ENCODE peak calls at places on chromosome 15, in ten cellular contexts. One of them, this sample, is unnamed.

GRCh38 chr15:85312925-85313324 is 67.5 kb upstream of the AKAP13 start:
- DNase-seq in H9: no peak
- DNase-seq in A549: no peak
- DNase-seq in stimulated activated CD4-positive, alpha-beta T cell treated with anti-CD3 and anti-CD28 coated beads, Interleukin-15, amount 100 ng/mL, for 24 hours: no peak
- DNase-seq in GM03348: peak; percentile 30
- DNase-seq in NT2/D1: no peak
- DNase-seq in NAMALWA: peak; percentile 26
- DNase-seq in lower lobe of right lung: no peak
- DNase-seq in activated CD4-positive, alpha-beta T cell treated with anti-CD3 and anti-CD28 coated beads, Interleukin-2, amount 50 U/mL, for 1 hour: no peak
- DNase-seq in RPMI7951: peak; percentile 45
- DNase-seq in this sample: no peak

GRCh38 chr15:79973445-79974180 is 2.6 kb upstream of the BCL2A1 start:
- DNase-seq in H9: no peak
- DNase-seq in A549: no peak
- DNase-seq in stimulated activated CD4-positive, alpha-beta T cell treated with anti-CD3 and anti-CD28 coated beads, Interleukin-15, amount 100 ng/mL, for 24 hours: peak; percentile 70
- DNase-seq in GM03348: no peak
- DNase-seq in NT2/D1: no peak
- DNase-seq in NAMALWA: no peak
- DNase-seq in lower lobe of right lung: no peak
- DNase-seq in activated CD4-positive, alpha-beta T cell treated with anti-CD3 and anti-CD28 coated beads, Interleukin-2, amount 50 U/mL, for 1 hour: no peak
- DNase-seq in RPMI7951: no peak
- DNase-seq in this sample: no peak

GRCh38 chr15:65110676-65111292 is 4.2 kb downstream of the UBAP1L start:
- DNase-seq in H9: no peak
- DNase-seq in A549: no peak
- DNase-seq in stimulated activated CD4-positive, alpha-beta T cell treated with anti-CD3 and anti-CD28 coated beads, Interleukin-15, amount 100 ng/mL, for 24 hours: no peak
- DNase-seq in GM03348: no peak
- DNase-seq in NT2/D1: no peak
- DNase-seq in NAMALWA: no peak
- DNase-seq in lower lobe of right lung: no peak
- DNase-seq in activated CD4-positive, alpha-beta T cell treated with anti-CD3 and anti-CD28 coated beads, Interleukin-2, amount 50 U/mL, for 1 hour: no peak
- DNase-seq in RPMI7951: peak; percentile 51
- DNase-seq in this sample: no peak

GRCh38 chr15:68204776-68205557 is at the start of gene CALML4:
- DNase-seq in H9: no peak
- DNase-seq in A549: peak; percentile 25
- DNase-seq in stimulated activated CD4-positive, alpha-beta T cell treated with anti-CD3 and anti-CD28 coated beads, Interleukin-15, amount 100 ng/mL, for 24 hours: no peak
- DNase-seq in GM03348: peak; percentile 65
- DNase-seq in NT2/D1: no peak
- DNase-seq in NAMALWA: no peak
- DNase-seq in lower lobe of right lung: peak; percentile 74
- DNase-seq in activated CD4-positive, alpha-beta T cell treated with anti-CD3 and anti-CD28 coated beads, Interleukin-2, amount 50 U/mL, for 1 hour: no peak
- DNase-seq in RPMI7951: no peak
- DNase-seq in this sample: peak; percentile 81

GRCh38 chr15:91917991-91918390 is 64.5 kb downstream of the SLCO3A1 start:
- DNase-seq in H9: no peak
- DNase-seq in A549: no peak
- DNase-seq in stimulated activated CD4-positive, alpha-beta T cell treated with anti-CD3 and anti-CD28 coated beads, Interleukin-15, amount 100 ng/mL, for 24 hours: no peak
- DNase-seq in GM03348: no peak
- DNase-seq in NT2/D1: no peak
- DNase-seq in NAMALWA: no peak
- DNase-seq in lower lobe of right lung: no peak
- DNase-seq in activated CD4-positive, alpha-beta T cell treated with anti-CD3 and anti-CD28 coated beads, Interleukin-2, amount 50 U/mL, for 1 hour: no peak
- DNase-seq in RPMI7951: no peak
- DNase-seq in this sample: no peak

GRCh38 chr15:99450896-99451358 is 114.9 kb upstream of the MEF2A start:
- DNase-seq in H9: no peak
- DNase-seq in A549: no peak
- DNase-seq in stimulated activated CD4-positive, alpha-beta T cell treated with anti-CD3 and anti-CD28 coated beads, Interleukin-15, amount 100 ng/mL, for 24 hours: peak; percentile 82
- DNase-seq in GM03348: peak; percentile 35
- DNase-seq in NT2/D1: no peak
- DNase-seq in NAMALWA: no peak
- DNase-seq in lower lobe of right lung: peak; percentile 80
- DNase-seq in activated CD4-positive, alpha-beta T cell treated with anti-CD3 and anti-CD28 coated beads, Interleukin-2, amount 50 U/mL, for 1 hour: peak; percentile 63
- DNase-seq in RPMI7951: no peak
- DNase-seq in this sample: peak; percentile 53

GRCh38 chr15:75904241-75904631 is 558 bp downstream of the FBXO22 start:
- DNase-seq in H9: peak; percentile 47
- DNase-seq in A549: peak; percentile 59
- DNase-seq in stimulated activated CD4-positive, alpha-beta T cell treated with anti-CD3 and anti-CD28 coated beads, Interleukin-15, amount 100 ng/mL, for 24 hours: peak; percentile 52
- DNase-seq in GM03348: peak; percentile 47
- DNase-seq in NT2/D1: no peak
- DNase-seq in NAMALWA: peak; percentile 64
- DNase-seq in lower lobe of right lung: peak; percentile 51
- DNase-seq in activated CD4-positive, alpha-beta T cell treated with anti-CD3 and anti-CD28 coated beads, Interleukin-2, amount 50 U/mL, for 1 hour: peak; percentile 15
- DNase-seq in RPMI7951: peak; percentile 48
- DNase-seq in this sample: no peak

GRCh38 chr15:29105151-29105785 is 164.4 kb downstream of the NSMCE3 start:
- DNase-seq in H9: no peak
- DNase-seq in A549: no peak
- DNase-seq in stimulated activated CD4-positive, alpha-beta T cell treated with anti-CD3 and anti-CD28 coated beads, Interleukin-15, amount 100 ng/mL, for 24 hours: no peak
- DNase-seq in GM03348: no peak
- DNase-seq in NT2/D1: no peak
- DNase-seq in NAMALWA: no peak
- DNase-seq in lower lobe of right lung: peak; percentile 20
- DNase-seq in activated CD4-positive, alpha-beta T cell treated with anti-CD3 and anti-CD28 coated beads, Interleukin-2, amount 50 U/mL, for 1 hour: no peak
- DNase-seq in RPMI7951: no peak
- DNase-seq in this sample: no peak

GRCh38 chr15:90029024-90029423 is 27.9 kb downstream of the ZNF710 start:
- DNase-seq in H9: no peak
- DNase-seq in A549: no peak
- DNase-seq in stimulated activated CD4-positive, alpha-beta T cell treated with anti-CD3 and anti-CD28 coated beads, Interleukin-15, amount 100 ng/mL, for 24 hours: no peak
- DNase-seq in GM03348: no peak
- DNase-seq in NT2/D1: no peak
- DNase-seq in NAMALWA: no peak
- DNase-seq in lower lobe of right lung: no peak
- DNase-seq in activated CD4-positive, alpha-beta T cell treated with anti-CD3 and anti-CD28 coated beads, Interleukin-2, amount 50 U/mL, for 1 hour: no peak
- DNase-seq in RPMI7951: no peak
- DNase-seq in this sample: no peak

GRCh38 chr15:37140531-37141053 is 40.2 kb upstream of the MEIS2 start:
- DNase-seq in H9: no peak
- DNase-seq in A549: no peak
- DNase-seq in stimulated activated CD4-positive, alpha-beta T cell treated with anti-CD3 and anti-CD28 coated beads, Interleukin-15, amount 100 ng/mL, for 24 hours: no peak
- DNase-seq in GM03348: peak; percentile 11
- DNase-seq in NT2/D1: no peak
- DNase-seq in NAMALWA: no peak
- DNase-seq in lower lobe of right lung: no peak
- DNase-seq in activated CD4-positive, alpha-beta T cell treated with anti-CD3 and anti-CD28 coated beads, Interleukin-2, amount 50 U/mL, for 1 hour: no peak
- DNase-seq in RPMI7951: no peak
- DNase-seq in this sample: no peak

GRCh38 chr15:81292516-81293001 is 31.4 kb downstream of the STARD5 start:
- DNase-seq in H9: no peak
- DNase-seq in A549: no peak
- DNase-seq in stimulated activated CD4-positive, alpha-beta T cell treated with anti-CD3 and anti-CD28 coated beads, Interleukin-15, amount 100 ng/mL, for 24 hours: peak; percentile 69
- DNase-seq in GM03348: no peak
- DNase-seq in NT2/D1: no peak
- DNase-seq in NAMALWA: peak; percentile 82
- DNase-seq in lower lobe of right lung: no peak
- DNase-seq in activated CD4-positive, alpha-beta T cell treated with anti-CD3 and anti-CD28 coated beads, Interleukin-2, amount 50 U/mL, for 1 hour: peak; percentile 45
- DNase-seq in RPMI7951: no peak
- DNase-seq in this sample: no peak

GRCh38 chr15:33547876-33548275 is 237.1 kb downstream of the RYR3 start:
- DNase-seq in H9: peak; percentile 84
- DNase-seq in A549: peak; percentile 22
- DNase-seq in stimulated activated CD4-positive, alpha-beta T cell treated with anti-CD3 and anti-CD28 coated beads, Interleukin-15, amount 100 ng/mL, for 24 hours: peak; percentile 10
- DNase-seq in GM03348: peak; percentile 16
- DNase-seq in NT2/D1: peak; percentile 54
- DNase-seq in NAMALWA: peak; percentile 42
- DNase-seq in lower lobe of right lung: peak; percentile 25
- DNase-seq in activated CD4-positive, alpha-beta T cell treated with anti-CD3 and anti-CD28 coated beads, Interleukin-2, amount 50 U/mL, for 1 hour: no peak
- DNase-seq in RPMI7951: peak; percentile 54
- DNase-seq in this sample: peak; percentile 15

GRCh38 chr15:49978171-49978570 is 140.9 kb downstream of the ATP8B4 start:
- DNase-seq in H9: no peak
- DNase-seq in A549: no peak
- DNase-seq in stimulated activated CD4-positive, alpha-beta T cell treated with anti-CD3 and anti-CD28 coated beads, Interleukin-15, amount 100 ng/mL, for 24 hours: no peak
- DNase-seq in GM03348: no peak
- DNase-seq in NT2/D1: no peak
- DNase-seq in NAMALWA: no peak
- DNase-seq in lower lobe of right lung: no peak
- DNase-seq in activated CD4-positive, alpha-beta T cell treated with anti-CD3 and anti-CD28 coated beads, Interleukin-2, amount 50 U/mL, for 1 hour: no peak
- DNase-seq in RPMI7951: peak; percentile 61
- DNase-seq in this sample: no peak

GRCh38 chr15:25052191-25052999 is 97.6 kb downstream of the SNRPN start:
- DNase-seq in H9: peak; percentile 21
- DNase-seq in A549: no peak
- DNase-seq in stimulated activated CD4-positive, alpha-beta T cell treated with anti-CD3 and anti-CD28 coated beads, Interleukin-15, amount 100 ng/mL, for 24 hours: no peak
- DNase-seq in GM03348: peak; percentile 1
- DNase-seq in NT2/D1: no peak
- DNase-seq in NAMALWA: no peak
- DNase-seq in lower lobe of right lung: no peak
- DNase-seq in activated CD4-positive, alpha-beta T cell treated with anti-CD3 and anti-CD28 coated beads, Interleukin-2, amount 50 U/mL, for 1 hour: no peak
- DNase-seq in RPMI7951: no peak
- DNase-seq in this sample: no peak

GRCh38 chr15:89647191-89647851 is 7.9 kb downstream of the KIF7 start:
- DNase-seq in H9: peak; percentile 89
- DNase-seq in A549: peak; percentile 73
- DNase-seq in stimulated activated CD4-positive, alpha-beta T cell treated with anti-CD3 and anti-CD28 coated beads, Interleukin-15, amount 100 ng/mL, for 24 hours: peak; percentile 80
- DNase-seq in GM03348: peak; percentile 92
- DNase-seq in NT2/D1: peak; percentile 49
- DNase-seq in NAMALWA: peak; percentile 73
- DNase-seq in lower lobe of right lung: peak; percentile 84
- DNase-seq in activated CD4-positive, alpha-beta T cell treated with anti-CD3 and anti-CD28 coated beads, Interleukin-2, amount 50 U/mL, for 1 hour: peak; percentile 55
- DNase-seq in RPMI7951: peak; percentile 58
- DNase-seq in this sample: peak; percentile 84